ENCODE peak calls at places on chromosomes 13 and 19, in five cellular contexts. One of them, this sample, is unnamed.

GRCh38 chr13:27005556-27005955 is 166.1 kb downstream of the USP12 start:
- DNase-seq in uterus: no peak
- DNase-seq in HCT116: no peak
- DNase-seq in body of pancreas: no peak
- DNase-seq in ovary: no peak
- DNase-seq in this sample: no peak

GRCh38 chr13:27137759-27138158 is 33.9 kb downstream of the USP12 start:
- DNase-seq in HCT116: no peak
- DNase-seq in ovary: no peak
- DNase-seq in body of pancreas: no peak
- DNase-seq in uterus: no peak
- DNase-seq in this sample: no peak

GRCh38 chr13:58142952-58143351 is 511.4 kb downstream of the PCDH17 start:
- DNase-seq in uterus: no peak
- DNase-seq in ovary: no peak
- DNase-seq in body of pancreas: no peak
- DNase-seq in HCT116: no peak
- DNase-seq in this sample: no peak

GRCh38 chr19:17680235-17680722 is 7.9 kb downstream of the UNC13A start:
- DNase-seq in ovary: peak; percentile 40
- DNase-seq in uterus: peak; percentile 56
- DNase-seq in HCT116: peak; percentile 50
- DNase-seq in body of pancreas: peak; percentile 51
- DNase-seq in this sample: peak; percentile 54

GRCh38 chr19:30071871-30072270 is 129.8 kb downstream of the URI1 start:
- DNase-seq in ovary: no peak
- DNase-seq in HCT116: no peak
- DNase-seq in body of pancreas: no peak
- DNase-seq in uterus: peak; percentile 5
- DNase-seq in this sample: peak; percentile 60

GRCh38 chr19:10289167-10289835 is 451 bp upstream of the ICAM5 start:
- DNase-seq in uterus: no peak
- DNase-seq in HCT116: peak; percentile 77
- DNase-seq in body of pancreas: no peak
- DNase-seq in ovary: peak; percentile 54
- DNase-seq in this sample: no peak

GRCh38 chr13:112812306-112813034 is 122.6 kb downstream of the ATP11A start:
- DNase-seq in ovary: no peak
- DNase-seq in uterus: peak; percentile 62
- DNase-seq in HCT116: no peak
- DNase-seq in body of pancreas: no peak
- DNase-seq in this sample: peak; percentile 77

GRCh38 chr13:109938255-109938936 is 152.0 kb upstream of the IRS2 start:
- DNase-seq in ovary: no peak
- DNase-seq in HCT116: no peak
- DNase-seq in body of pancreas: peak; percentile 22
- DNase-seq in uterus: no peak
- DNase-seq in this sample: no peak

GRCh38 chr13:84439108-84439507 is 556.8 kb upstream of the SLITRK1 start:
- DNase-seq in uterus: no peak
- DNase-seq in ovary: no peak
- DNase-seq in body of pancreas: no peak
- DNase-seq in HCT116: no peak
- DNase-seq in this sample: no peak

GRCh38 chr13:105334211-105334610 is 1201.3 kb downstream of the EFNB2 start:
- DNase-seq in ovary: no peak
- DNase-seq in body of pancreas: no peak
- DNase-seq in HCT116: no peak
- DNase-seq in uterus: no peak
- DNase-seq in this sample: no peak

GRCh38 chr13:27101847-27102246 is 69.8 kb downstream of the USP12 start:
- DNase-seq in uterus: no peak
- DNase-seq in HCT116: no peak
- DNase-seq in body of pancreas: no peak
- DNase-seq in ovary: no peak
- DNase-seq in this sample: no peak

GRCh38 chr13:48528720-48529119 is 4.2 kb downstream of the RCBTB2 start:
- DNase-seq in uterus: no peak
- DNase-seq in ovary: no peak
- DNase-seq in body of pancreas: no peak
- DNase-seq in HCT116: no peak
- DNase-seq in this sample: no peak
- TF ChIP-seq POLR2A in uterus: no peak
- TF ChIP-seq POLR2A in ovary: no peak
- TF ChIP-seq POLR2A in body of pancreas: no peak
- TF ChIP-seq POLR2A in HCT116: no peak
- TF ChIP-seq POLR2A in this sample: no peak

GRCh38 chr19:42131149-42132029 is 857 bp downstream of the POU2F2 start:
- DNase-seq in ovary: no peak
- DNase-seq in uterus: no peak
- DNase-seq in HCT116: no peak
- DNase-seq in body of pancreas: no peak
- DNase-seq in this sample: no peak
- H3K4me3 ChIP-seq in ovary: no peak overlapping the region
- H3K4me3 ChIP-seq in uterus: no peak overlapping the region
- H3K4me3 ChIP-seq in HCT116: no peak overlapping the region
- H3K4me3 ChIP-seq in body of pancreas: no peak overlapping the region
- H3K4me3 ChIP-seq in this sample: no peak overlapping the region

GRCh38 chr19:39411006-39411831 is 1.2 kb upstream of the PLEKHG2 start:
- DNase-seq in ovary: peak; percentile 65
- DNase-seq in uterus: peak; percentile 73
- DNase-seq in body of pancreas: peak; percentile 84
- DNase-seq in HCT116: no peak
- DNase-seq in this sample: peak; percentile 55
- TF ChIP-seq CTCF in ovary: no peak
- TF ChIP-seq CTCF in uterus: no peak
- TF ChIP-seq CTCF in body of pancreas: no peak
- TF ChIP-seq CTCF in HCT116: no peak
- TF ChIP-seq CTCF in this sample: no peak

GRCh38 chr19:1011831-1012333 is 9.0 kb downstream of the TMEM259 start:
- DNase-seq in uterus: no peak
- DNase-seq in HCT116: no peak
- DNase-seq in ovary: no peak
- DNase-seq in body of pancreas: no peak
- DNase-seq in this sample: no peak

GRCh38 chr19:1014161-1015060 is 6.5 kb downstream of the TMEM259 start:
- DNase-seq in body of pancreas: no peak
- DNase-seq in ovary: no peak
- DNase-seq in HCT116: no peak
- DNase-seq in uterus: no peak
- DNase-seq in this sample: no peak

GRCh38 chr19:1013218-1013617 is 7.7 kb downstream of the TMEM259 start:
- DNase-seq in uterus: no peak
- DNase-seq in HCT116: no peak
- DNase-seq in ovary: no peak
- DNase-seq in body of pancreas: no peak
- DNase-seq in this sample: no peak

GRCh38 chr19:1010586-1011510 is 10.1 kb downstream of the TMEM259 start:
- DNase-seq in body of pancreas: no peak
- DNase-seq in ovary: no peak
- DNase-seq in HCT116: no peak
- DNase-seq in uterus: no peak
- DNase-seq in this sample: no peak

DNA sequence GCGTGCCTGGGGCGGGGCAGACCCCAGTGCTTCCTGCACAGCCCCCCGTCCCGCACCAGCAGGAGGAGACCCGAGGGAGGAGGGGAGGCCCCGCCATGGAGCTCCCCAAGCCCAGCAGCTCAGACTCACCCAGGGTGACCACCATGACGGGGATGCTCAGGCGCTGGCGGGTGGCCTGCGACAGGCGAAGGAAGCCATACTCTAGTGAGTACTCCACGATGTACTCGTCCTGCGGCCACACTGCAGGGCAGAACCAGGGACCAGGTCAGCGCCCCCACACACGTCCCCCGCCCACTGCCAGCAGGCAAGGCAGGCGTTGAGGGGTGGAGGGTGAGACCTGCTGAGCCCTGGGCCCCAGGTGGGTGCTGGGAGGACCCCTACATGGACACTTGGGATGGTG is 8.6 kb downstream of the TMEM259 start:
- DNase-seq in ovary: no peak
- DNase-seq in uterus: no peak
- DNase-seq in HCT116: no peak
- DNase-seq in body of pancreas: no peak
- DNase-seq in this sample: no peak
- TF ChIP-seq POLR2A in ovary: no peak
- TF ChIP-seq POLR2A in uterus: no peak
- TF ChIP-seq POLR2A in HCT116: no peak
- TF ChIP-seq POLR2A in body of pancreas: no peak
- TF ChIP-seq POLR2A in this sample: no peak

DNA sequence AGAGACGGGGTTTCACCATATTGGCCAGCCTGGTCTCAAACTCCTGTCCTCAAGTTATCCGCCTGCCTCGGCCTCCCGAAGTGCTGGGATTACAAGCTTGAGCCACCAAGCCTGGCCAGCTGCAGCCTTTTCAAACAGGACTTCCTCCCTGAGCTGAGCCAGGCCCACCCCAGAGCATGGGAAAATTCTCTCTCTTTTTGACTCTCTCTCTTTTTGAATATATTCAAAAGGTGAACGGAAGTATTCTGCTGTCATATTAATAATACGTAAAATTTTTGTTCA is 539 bp upstream of the ZNF506 start:
- DNase-seq in HCT116: no peak
- DNase-seq in ovary: peak; percentile 35
- DNase-seq in body of pancreas: no peak
- DNase-seq in uterus: no peak
- DNase-seq in this sample: peak; percentile 20
- H3K4me3 ChIP-seq in HCT116: no peak overlapping the region
- H3K4me3 ChIP-seq in ovary: peak overlapping the region; percentile 72
- H3K4me3 ChIP-seq in body of pancreas: peak overlapping the region; percentile 65
- H3K4me3 ChIP-seq in uterus: peak overlapping the region; percentile 86
- H3K4me3 ChIP-seq in this sample: peak overlapping the region; percentile 18

GRCh38 chr13:111531505-111531904 is 211.1 kb downstream of the TEX29 start:
- DNase-seq in ovary: no peak
- DNase-seq in body of pancreas: peak; percentile 49
- DNase-seq in HCT116: peak; percentile 6
- DNase-seq in uterus: no peak
- DNase-seq in this sample: no peak
- TF ChIP-seq CTCF in ovary: no peak
- TF ChIP-seq CTCF in body of pancreas: peak; percentile 49
- TF ChIP-seq CTCF in HCT116: peak; percentile 20
- TF ChIP-seq CTCF in uterus: no peak
- TF ChIP-seq CTCF in this sample: no peak

GRCh38 chr19:19649159-19649558 is 5.7 kb upstream of the GMIP start:
- DNase-seq in body of pancreas: no peak
- DNase-seq in uterus: no peak
- DNase-seq in HCT116: no peak
- DNase-seq in ovary: no peak
- DNase-seq in this sample: no peak

GRCh38 chr19:19650331-19650730 is 6.9 kb upstream of the GMIP start:
- DNase-seq in uterus: no peak
- DNase-seq in body of pancreas: no peak
- DNase-seq in HCT116: no peak
- DNase-seq in ovary: no peak
- DNase-seq in this sample: no peak

GRCh38 chr19:19647037-19647835 is 3.8 kb upstream of the GMIP start:
- DNase-seq in uterus: no peak
- DNase-seq in body of pancreas: no peak
- DNase-seq in HCT116: no peak
- DNase-seq in ovary: no peak
- DNase-seq in this sample: no peak

GRCh38 chr19:19651076-19651475 is 7.6 kb upstream of the GMIP start:
- DNase-seq in HCT116: no peak
- DNase-seq in uterus: no peak
- DNase-seq in ovary: no peak
- DNase-seq in body of pancreas: no peak
- DNase-seq in this sample: no peak

DNA sequence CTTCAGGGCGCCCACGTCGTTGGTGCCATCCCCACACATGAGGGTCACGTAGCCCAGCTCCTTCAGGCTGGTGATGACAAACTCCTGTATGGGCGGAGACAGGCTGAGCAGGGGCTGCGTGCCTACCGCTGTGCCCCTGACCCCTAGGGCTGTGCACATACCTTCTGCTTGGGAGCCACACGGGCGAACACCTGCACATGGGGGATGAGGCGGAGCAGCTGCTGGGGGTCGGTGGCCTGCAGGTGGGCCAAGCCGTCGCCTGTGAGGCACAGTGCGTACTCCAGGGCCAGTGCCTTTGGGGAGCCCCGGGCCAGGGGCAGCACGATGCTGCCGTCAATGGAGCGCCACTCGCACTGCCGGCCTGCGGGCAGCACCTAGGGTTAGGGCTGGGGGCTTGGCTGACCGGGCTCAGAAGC is 6.1 kb upstream of the GMIP start:
- DNase-seq in uterus: no peak
- DNase-seq in body of pancreas: no peak
- DNase-seq in HCT116: no peak
- DNase-seq in ovary: no peak
- DNase-seq in this sample: no peak
- TF ChIP-seq POLR2A in uterus: no peak
- TF ChIP-seq POLR2A in body of pancreas: no peak
- TF ChIP-seq POLR2A in HCT116: no peak
- TF ChIP-seq POLR2A in ovary: no peak
- TF ChIP-seq POLR2A in this sample: no peak

GRCh38 chr13:75480691-75481175 is 1.2 kb downstream of the TBC1D4 start:
- DNase-seq in ovary: peak; percentile 69
- DNase-seq in HCT116: peak; percentile 63
- DNase-seq in uterus: peak; percentile 44
- DNase-seq in body of pancreas: peak; percentile 84
- DNase-seq in this sample: peak; percentile 75

GRCh38 chr13:75482070-75482819 is at the start of gene TBC1D4:
- DNase-seq in body of pancreas: peak; percentile 84
- DNase-seq in HCT116: peak; percentile 76
- DNase-seq in uterus: peak; percentile 81
- DNase-seq in ovary: peak; percentile 89
- DNase-seq in this sample: peak; percentile 82

GRCh38 chr13:75479102-75479501 is 2.9 kb downstream of the TBC1D4 start:
- DNase-seq in ovary: no peak
- DNase-seq in HCT116: no peak
- DNase-seq in uterus: no peak
- DNase-seq in body of pancreas: no peak
- DNase-seq in this sample: no peak

GRCh38 chr13:75482820-75483079 is 781 bp upstream of the TBC1D4 start:
- DNase-seq in body of pancreas: no peak
- DNase-seq in uterus: no peak
- DNase-seq in HCT116: no peak
- DNase-seq in ovary: no peak
- DNase-seq in this sample: no peak

GRCh38 chr13:75481176-75482069 is 546 bp downstream of the TBC1D4 start:
- DNase-seq in uterus: peak; percentile 36
- DNase-seq in HCT116: no peak
- DNase-seq in ovary: peak; percentile 69
- DNase-seq in body of pancreas: peak; percentile 34
- DNase-seq in this sample: peak; percentile 21
- H3K4me3 ChIP-seq in uterus: peak overlapping the region; percentile 88
- H3K4me3 ChIP-seq in HCT116: peak overlapping the region; percentile 76
- H3K4me3 ChIP-seq in ovary: peak overlapping the region; percentile 63
- H3K4me3 ChIP-seq in body of pancreas: peak overlapping the region; percentile 98
- H3K4me3 ChIP-seq in this sample: peak overlapping the region; percentile 80

This sample was measured in lower leg skin.